ENCODE peak calls at places on chromosomes 2 and 18, in nine cellular contexts. N, S, J, F, V, X, Z, A and Y are unnamed samples.

GRCh38 chr2:122077771-122078170 is 322.3 kb downstream of the TSN start:
- DNase-seq in S (no peak), V (no peak), N (no peak), X (no peak), Z (no peak), J (no peak), F (no peak), A (no peak), Y (no peak)

GRCh38 chr2:174004900-174005605 is 39.9 kb upstream of the SP3 start:
- DNase-seq in F (no peak), V (no peak), N (no peak), X (no peak), J (no peak), S (peak), Z (no peak), A (no peak), Y (no peak)

GRCh38 chr2:134203175-134203574 is 50.7 kb upstream of the MGAT5 start:
- DNase-seq in J (no peak), F (peak), V (no peak), A (no peak), N (no peak), X (no peak), S (no peak), Z (no peak), Y (no peak)

GRCh38 chr2:84676295-84676694 is 160.0 kb downstream of the DNAH6 start:
- DNase-seq in N (no peak), F (no peak), X (no peak), J (no peak), S (peak), Z (no peak), V (no peak), A (no peak), Y (no peak)

GRCh38 chr2:128299628-128300027 is 19.0 kb downstream of the HS6ST1 start:
- DNase-seq in A (no peak), V (no peak), N (no peak), J (no peak), S (no peak), X (peak), Z (no peak), F (no peak), Y (no peak)

GRCh38 chr2:234483568-234484251 is 13.2 kb downstream of the ARL4C start:
- DNase-seq in Z (no peak), S (no peak), X (no peak), V (peak), F (peak), J (no peak), A (peak), N (peak), Y (no peak)

GRCh38 chr18:32915526-32915925 is 142.7 kb upstream of the KLHL14 start:
- DNase-seq in S (no peak), Z (no peak), A (no peak), J (no peak), X (no peak), N (no peak), F (no peak), V (no peak), Y (no peak)

GRCh38 chr2:69945447-69945846 is 16.0 kb downstream of the ASPRV1 start:
- DNase-seq in Z (no peak), N (no peak), X (no peak), V (no peak), A (no peak), F (no peak), J (peak), S (peak), Y (no peak)

GRCh38 chr2:230225486-230225885 is at the start of gene SP140:
- DNase-seq in Z (no peak), N (peak), V (peak), A (peak), S (no peak), J (peak), X (no peak), F (no peak), Y (no peak)

GRCh38 chr18:77811510-77811909 is 561.9 kb downstream of the GALR1 start:
- DNase-seq in V (no peak), A (no peak), X (no peak), Z (no peak), J (no peak), S (no peak), N (no peak), F (no peak), Y (no peak)

GRCh38 chr18:65146615-65147014 is 604.2 kb upstream of the CDH7 start:
- DNase-seq in J (no peak), N (no peak), S (no peak), Z (no peak), F (no peak), A (no peak), X (no peak), V (no peak), Y (no peak)

GRCh38 chr2:181047829-181048228 is 67.4 kb downstream of the UBE2E3 start:
- DNase-seq in A (no peak), J (no peak), V (no peak), X (no peak), S (no peak), Z (no peak), F (peak), N (no peak), Y (no peak)

GRCh38 chr2:150358468-150358807 is 129.0 kb downstream of the RND3 start:
- DNase-seq in A (no peak), X (no peak), J (no peak), V (no peak), F (no peak), Z (no peak), N (no peak), S (no peak), Y (no peak)

GRCh38 chr2:156006721-156007618 is 325.6 kb downstream of the NR4A2 start:
- DNase-seq in Z (no peak), J (no peak), S (no peak), F (no peak), V (no peak), X (peak), A (no peak), N (no peak), Y (no peak)

GRCh38 chr18:69817335-69817935 is 130.2 kb downstream of the CD226 start:
- DNase-seq in A (no peak), N (no peak), F (no peak), V (no peak), X (no peak), S (peak), Z (no peak), J (no peak), Y (no peak)

GRCh38 chr18:63378919-63379638 is 12.1 kb upstream of the KDSR start:
- DNase-seq in J (no peak), N (no peak), X (no peak), Z (no peak), V (no peak), S (no peak), F (peak), A (peak), Y (no peak)

GRCh38 chr18:41695441-41695840 is 259.6 kb upstream of the PIK3C3 start:
- DNase-seq in A (peak), J (no peak), S (no peak), F (no peak), V (no peak), X (no peak), Z (no peak), N (no peak), Y (no peak)

GRCh38 chr2:239607795-239608171 is 207.0 kb upstream of the HDAC4 start:
- DNase-seq in F (no peak), V (no peak), X (no peak), N (no peak), J (peak), S (no peak), Z (no peak), A (no peak), Y (no peak)

GRCh38 chr18:39037925-39038324 is 1472.3 kb upstream of the CELF4 start:
- DNase-seq in V (no peak), X (no peak), J (no peak), A (no peak), S (no peak), Z (no peak), N (no peak), F (no peak), Y (no peak)

GRCh38 chr2:106020032-106020431 is 174.1 kb downstream of the UXS1 start:
- DNase-seq in A (no peak), V (no peak), X (no peak), S (no peak), J (no peak), F (no peak), Z (no peak), N (no peak), Y (no peak)

GRCh38 chr2:75597949-75598348 is 37.2 kb upstream of the EVA1A start:
- DNase-seq in S (no peak), A (no peak), V (no peak), J (no peak), X (no peak), Z (no peak), F (peak), N (no peak), Y (no peak)

GRCh38 chr2:106990307-106990706 is 104.3 kb upstream of the ST6GAL2 start:
- DNase-seq in J (no peak), Z (no peak), F (no peak), A (no peak), S (no peak), V (no peak), N (no peak), X (no peak), Y (no peak)

GRCh38 chr2:68431316-68431972 is 35.6 kb downstream of the FBXO48 start:
- DNase-seq in A (no peak), X (no peak), N (no peak), V (no peak), S (no peak), J (no peak), Z (no peak), F (no peak), Y (no peak)
- H3K27ac ChIP-seq in A (no peak), X (no peak), N (no peak), V (no peak), S (no peak), J (no peak), Z (no peak), F (no peak), Y (no peak)

DNA sequence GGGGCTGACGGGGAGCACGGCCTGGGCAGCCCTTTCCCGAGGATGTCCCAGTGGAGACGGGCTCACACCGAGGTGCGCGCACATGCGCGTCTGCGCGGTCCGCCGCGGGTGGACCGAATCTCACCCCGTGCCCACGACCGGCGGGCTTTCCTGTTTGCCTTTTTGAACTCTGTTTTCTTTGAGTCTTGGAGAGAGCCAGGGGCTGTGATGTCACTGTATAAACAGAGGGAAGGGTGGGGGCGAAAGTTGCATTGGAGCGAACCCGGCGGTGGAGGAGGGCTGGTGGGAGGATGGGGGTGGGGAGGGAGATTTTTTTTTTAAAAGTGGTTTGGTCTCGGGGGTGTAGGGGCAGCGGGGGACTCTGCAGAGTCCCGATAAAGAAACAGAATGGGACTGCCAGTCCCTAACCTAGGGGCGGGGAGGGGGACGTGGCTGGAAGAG is 141.2 kb upstream of the CTAGE1 start:
- DNase-seq in X (peak), A (no peak), F (peak), J (peak), S (peak), N (no peak), V (peak), Z (peak), Y (peak)
- H3K4me3 ChIP-seq in X (peak), A (no peak), F (peak), J (peak), S (peak), N (no peak), V (peak), Z (peak), Y (peak)

DNA sequence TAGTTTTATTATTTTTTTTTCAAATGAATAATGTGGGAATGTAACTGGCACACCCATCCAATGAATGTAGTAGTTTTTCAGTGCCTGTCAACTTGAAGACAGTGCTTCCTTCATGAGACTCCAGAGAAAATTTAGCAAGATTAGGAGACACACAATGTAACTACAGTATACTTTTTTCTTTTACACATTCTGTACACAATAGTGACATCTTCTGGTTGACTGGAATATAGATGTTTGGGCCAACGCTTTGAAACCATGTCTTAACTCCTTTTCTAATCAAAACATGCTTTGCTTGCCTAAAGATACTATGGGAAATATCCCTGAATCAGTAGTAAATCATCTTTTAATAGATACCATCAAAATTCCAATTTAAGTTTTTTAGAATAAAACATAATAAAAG is 229.5 kb upstream of the ZC3H15 start:
- DNase-seq in N (peak), J (no peak), A (peak), Z (peak), V (no peak), X (no peak), F (peak), S (peak), Y (no peak)
- TF ChIP-seq CTCF in N (peak), J (peak), A (peak), Z (peak), V (no peak), X (no peak), F (peak), S (peak), Y (no peak)

DNA sequence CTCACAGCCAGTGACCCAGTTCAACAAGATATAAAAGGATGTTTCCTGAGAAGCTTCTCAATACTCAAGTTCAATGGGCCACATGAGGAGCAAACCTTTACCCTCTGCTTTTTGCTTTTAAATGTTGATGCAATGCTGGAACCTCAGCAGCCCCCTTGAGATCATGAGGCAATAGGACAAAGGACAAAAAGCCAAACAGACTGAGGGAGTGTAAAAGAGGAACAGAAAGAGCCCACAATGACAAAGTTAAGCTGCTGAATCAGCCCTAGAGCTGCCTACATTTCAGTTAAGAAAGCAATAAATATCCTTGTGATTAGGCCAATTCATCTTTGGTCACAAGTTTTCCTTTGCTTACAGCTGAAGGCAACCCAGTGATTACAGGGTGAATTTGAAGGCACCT is 76.9 kb downstream of the MRO start:
- DNase-seq in X (no peak), S (no peak), F (no peak), V (no peak), N (no peak), Z (no peak), A (no peak), J (no peak), Y (no peak)
- H3K27ac ChIP-seq in X (no peak), S (no peak), F (no peak), V (no peak), N (no peak), Z (no peak), A (no peak), J (no peak), Y (no peak)

GRCh38 chr2:11132036-11132671 is 23.1 kb upstream of the SLC66A3 start:
- DNase-seq in S (no peak), A (no peak), J (no peak), N (no peak), F (no peak), V (no peak), Z (no peak), X (no peak), Y (no peak)

GRCh38 chr2:11134349-11134748 is 20.9 kb upstream of the SLC66A3 start:
- DNase-seq in Z (peak), V (no peak), A (no peak), X (no peak), J (no peak), F (no peak), S (no peak), N (no peak), Y (no peak)

GRCh38 chr2:11131166-11131920 is 23.9 kb upstream of the SLC66A3 start:
- DNase-seq in V (no peak), J (no peak), A (no peak), N (no peak), Z (no peak), X (no peak), S (no peak), F (no peak), Y (no peak)

GRCh38 chr2:11133936-11134320 is 21.3 kb upstream of the SLC66A3 start:
- DNase-seq in Z (no peak), N (no peak), X (no peak), F (no peak), S (no peak), J (no peak), A (no peak), V (no peak), Y (no peak)

GRCh38 chr2:11133238-11133935 is 21.9 kb upstream of the SLC66A3 start:
- DNase-seq in S (no peak), N (no peak), Z (no peak), X (no peak), V (no peak), A (no peak), J (no peak), F (peak), Y (no peak)
- H3K4me3 ChIP-seq in S (peak), N (peak), Z (peak), X (peak), V (peak), A (peak), J (peak), F (peak), Y (peak)

GRCh38 chr2:210617732-210618330 is 61.4 kb downstream of the CPS1 start:
- DNase-seq in S (peak), J (no peak), Z (peak), F (peak), N (peak), V (no peak), X (no peak), A (peak), Y (no peak)
- TF ChIP-seq CTCF in S (peak), J (peak), Z (peak), F (peak), N (peak), V (peak), X (no peak), A (peak), Y (peak)

GRCh38 chr2:218003265-218003950 is 613 bp upstream of the TNS1 start:
- DNase-seq in N (no peak), X (no peak), F (no peak), S (no peak), Z (no peak), A (no peak), J (no peak), V (no peak), Y (no peak)
- H3K27ac ChIP-seq in N (no peak), X (peak), F (no peak), S (no peak), Z (no peak), A (no peak), J (peak), V (peak), Y (peak)